ENCODE peak calls at places on chromosomes 5 and 9, in nine cellular contexts. K is EL, O is NCI-H1694, D is heart right ventricle, N is T-cell, F is RWPE1, X is AML-193, M is GM12865, Z is RKO. E is an unnamed sample.

GRCh38 chr5:176188085-176188484 is 50.1 kb upstream of the SIMC1 start:
- DNase-seq in K (no peak), O (no peak), D (no peak), N (no peak), F (no peak), X (no peak), M (no peak), Z (no peak), E (no peak)

GRCh38 chr5:109161914-109162683 is 247.7 kb downstream of the PJA2 start:
- DNase-seq in K (peak; percentile 34), O (no peak), D (no peak), N (no peak), F (peak; percentile 9), X (no peak), M (peak; percentile 16), Z (no peak), E (no peak)

GRCh38 chr5:16797949-16798348 is 138.1 kb downstream of the MYO10 start:
- DNase-seq in K (no peak), O (no peak), D (no peak), N (no peak), F (no peak), X (no peak), M (no peak), Z (no peak), E (no peak)

GRCh38 chr9:136996361-136997281 is at the start of gene CLIC3:
- DNase-seq in K (peak; percentile 44), O (no peak), D (no peak), N (peak; percentile 45), F (peak; percentile 80), X (no peak), M (no peak), Z (no peak), E (no peak)

GRCh38 chr5:53360811-53361210 is 119.6 kb upstream of the FST start:
- DNase-seq in K (peak; percentile 96), O (no peak), D (no peak), N (no peak), F (peak; percentile 90), X (no peak), M (no peak), Z (peak; percentile 40), E (no peak)

GRCh38 chr5:128163991-128164390 is 80.4 kb downstream of the SLC12A2 start:
- DNase-seq in K (peak; percentile 47), O (no peak), D (no peak), N (no peak), F (peak; percentile 90), X (no peak), M (no peak), Z (no peak), E (no peak)

GRCh38 chr5:75057551-75057950 is 5.2 kb upstream of the GCNT4 start:
- DNase-seq in K (no peak), O (no peak), D (no peak), N (no peak), F (no peak), X (no peak), M (no peak), Z (no peak), E (no peak)

GRCh38 chr5:161966544-161966943 is 101.0 kb upstream of the GABRG2 start:
- DNase-seq in K (no peak), O (peak; percentile 15), D (no peak), N (no peak), F (peak; percentile 5), X (no peak), M (peak; percentile 5), Z (peak; percentile 47), E (no peak)

GRCh38 chr5:108113950-108114349 is 267.9 kb downstream of the FBXL17 start:
- DNase-seq in K (no peak), O (no peak), D (no peak), N (no peak), F (no peak), X (no peak), M (no peak), Z (no peak), E (no peak)

GRCh38 chr5:135386096-135386495 is 12.9 kb downstream of the MACROH2A1 start:
- DNase-seq in K (peak; percentile 76), O (no peak), D (no peak), N (no peak), F (peak; percentile 96), X (no peak), M (no peak), Z (no peak), E (no peak)

GRCh38 chr9:93960221-93960970 is 5.2 kb upstream of the BARX1 start:
- DNase-seq in K (peak; percentile 21), O (no peak), D (no peak), N (no peak), F (no peak), X (no peak), M (no peak), Z (no peak), E (no peak)

GRCh38 chr9:77455312-77455927 is 192.7 kb downstream of the GNA14 start:
- DNase-seq in K (peak; percentile 50), O (peak; percentile 4), D (no peak), N (no peak), F (peak; percentile 23), X (peak; percentile 45), M (peak; percentile 58), Z (peak; percentile 45), E (no peak)

GRCh38 chr9:109244179-109245132 is 76.4 kb downstream of the EPB41L4B start:
- DNase-seq in K (peak; percentile 69), O (peak; percentile 71), D (peak; percentile 52), N (peak; percentile 9), F (peak; percentile 75), X (peak; percentile 28), M (peak; percentile 84), Z (peak; percentile 72), E (peak; percentile 14)

GRCh38 chr9:79976501-79977444 is 405.0 kb downstream of the TLE4 start:
- DNase-seq in K (no peak), O (peak; percentile 1), D (no peak), N (no peak), F (no peak), X (no peak), M (no peak), Z (no peak), E (no peak)

GRCh38 chr5:19903611-19904010 is 84.4 kb downstream of the CDH18 start:
- DNase-seq in K (no peak), O (no peak), D (no peak), N (no peak), F (no peak), X (peak; percentile 1), M (no peak), Z (no peak), E (no peak)

GRCh38 chr9:12163775-12164458 is 529.3 kb upstream of the TYRP1 start:
- DNase-seq in K (no peak), O (no peak), D (no peak), N (no peak), F (no peak), X (no peak), M (no peak), Z (no peak), E (no peak)

GRCh38 chr9:127204771-127205470 is 59.7 kb upstream of the GARNL3 start:
- DNase-seq in K (peak; percentile 84), O (peak; percentile 71), D (no peak), N (no peak), F (peak; percentile 36), X (no peak), M (no peak), Z (peak; percentile 53), E (no peak)

GRCh38 chr5:1524799-1525623 is 1.3 kb upstream of the LPCAT1 start:
- DNase-seq in K (no peak), O (no peak), D (no peak), N (no peak), F (no peak), X (no peak), M (no peak), Z (no peak), E (no peak)

GRCh38 chr9:16509946-16510504 is 360.4 kb downstream of the BNC2 start:
- DNase-seq in K (peak; percentile 78), O (no peak), D (no peak), N (no peak), F (no peak), X (no peak), M (peak; percentile 42), Z (no peak), E (no peak)

GRCh38 chr5:179435181-179435580 is 89.9 kb upstream of the ADAMTS2 start:
- DNase-seq in K (no peak), O (no peak), D (no peak), N (no peak), F (no peak), X (no peak), M (no peak), Z (no peak), E (no peak)

GRCh38 chr5:67381240-67381875 is 184.8 kb upstream of the CD180 start:
- DNase-seq in K (no peak), O (no peak), D (no peak), N (no peak), F (no peak), X (no peak), M (no peak), Z (no peak), E (no peak)

GRCh38 chr9:113998529-113999255 is 79.4 kb downstream of the AMBP start:
- DNase-seq in K (peak; percentile 11), O (no peak), D (peak; percentile 4), N (no peak), F (peak; percentile 40), X (no peak), M (no peak), Z (no peak), E (no peak)

GRCh38 chr9:95954940-95955339 is 79.4 kb downstream of the ERCC6L2 start:
- DNase-seq in K (no peak), O (no peak), D (no peak), N (no peak), F (no peak), X (no peak), M (no peak), Z (peak; percentile 12), E (no peak)

GRCh38 chr5:132753135-132753987 is 6.1 kb downstream of the CCNI2 start:
- DNase-seq in K (no peak), O (no peak), D (no peak), N (no peak), F (no peak), X (no peak), M (peak; percentile 25), Z (peak; percentile 38), E (peak; percentile 81)

GRCh38 chr5:125113328-125113727 is 366.9 kb upstream of the ZNF608 start:
- DNase-seq in K (no peak), O (no peak), D (no peak), N (no peak), F (no peak), X (no peak), M (peak; percentile 24), Z (no peak), E (no peak)

GRCh38 chr5:14006823-14007510 is 62.5 kb upstream of the DNAH5 start:
- DNase-seq in K (no peak), O (no peak), D (no peak), N (no peak), F (no peak), X (no peak), M (no peak), Z (no peak), E (no peak)

GRCh38 chr5:172498431-172499129 is 44.3 kb upstream of the SH3PXD2B start:
- DNase-seq in K (no peak), O (no peak), D (peak; percentile 2), N (no peak), F (no peak), X (no peak), M (no peak), Z (no peak), E (no peak)